ENCODE peak calls at places on chromosomes 13 and 19, in eight cellular contexts. M is left ventricle myocardium inferior, Y is lower leg skin, Z is NCI-H1436 treated with DMSO at 0.1 percent for 48 hours, U is right cardiac atrium, W is tibial nerve, A is HEK293T, S is cardiac muscle cell. L is an unnamed sample.

GRCh38 chr13:113769881-113770280 is 10.9 kb downstream of the TMEM255B start:
- DNase-seq in M (no peak), Y (no peak), Z (no peak), U (no peak), W (no peak), A (no peak), S (no peak), L (peak)

GRCh38 chr19:45153339-45154063 is 7.3 kb downstream of the NKPD1 start:
- DNase-seq in M (peak), Y (no peak), Z (no peak), U (peak), W (no peak), A (peak), S (peak), L (no peak)

GRCh38 chr13:22903925-22904324 is 276.9 kb upstream of the SGCG start:
- DNase-seq in M (no peak), Y (no peak), Z (no peak), U (no peak), W (no peak), A (no peak), S (no peak), L (no peak)

GRCh38 chr19:10270180-10270615 is 722 bp upstream of the ICAM1 start:
- DNase-seq in M (peak), Y (peak), Z (no peak), U (peak), W (peak), A (no peak), S (peak), L (no peak)

GRCh38 chr19:12722566-12723382 is 958 bp downstream of the TNPO2 start:
- DNase-seq in M (peak), Y (peak), Z (peak), U (peak), W (peak), A (peak), S (peak), L (peak)

GRCh38 chr13:86585826-86586225 is 786.6 kb upstream of the SLITRK6 start:
- DNase-seq in M (peak), Y (no peak), Z (no peak), U (peak), W (peak), A (no peak), S (peak), L (no peak)

GRCh38 chr13:105336706-105337582 is 1198.5 kb downstream of the EFNB2 start:
- DNase-seq in M (no peak), Y (no peak), Z (no peak), U (no peak), W (peak), A (no peak), S (peak), L (no peak)

GRCh38 chr19:12314553-12314952 is 18.9 kb downstream of the ZNF563 start:
- DNase-seq in M (no peak), Y (peak), Z (no peak), U (no peak), W (no peak), A (no peak), S (no peak), L (no peak)

GRCh38 chr19:980133-980998 is 3.8 kb upstream of the WDR18 start:
- DNase-seq in M (no peak), Y (no peak), Z (no peak), U (peak), W (no peak), A (no peak), S (peak), L (no peak)

GRCh38 chr13:106484755-106485193 is 50.7 kb downstream of the EFNB2 start:
- DNase-seq in M (no peak), Y (no peak), Z (no peak), U (peak), W (no peak), A (no peak), S (peak), L (no peak)

GRCh38 chr19:45494261-45494916 is 2.5 kb downstream of the RTN2 start:
- DNase-seq in M (no peak), Y (no peak), Z (no peak), U (peak), W (no peak), A (no peak), S (no peak), L (no peak)

GRCh38 chr13:29679357-29680050 is 84.0 kb upstream of the SLC7A1 start:
- DNase-seq in M (peak), Y (no peak), Z (no peak), U (peak), W (no peak), A (no peak), S (peak), L (no peak)

GRCh38 chr13:25619897-25620296 is 248.1 kb downstream of the ATP8A2 start:
- DNase-seq in M (no peak), Y (no peak), Z (no peak), U (no peak), W (no peak), A (no peak), S (no peak), L (no peak)

GRCh38 chr19:32824136-32824835 is 45.3 kb downstream of the SLC7A9 start:
- DNase-seq in M (no peak), Y (peak), Z (no peak), U (no peak), W (no peak), A (no peak), S (no peak), L (no peak)

GRCh38 chr13:21034602-21035190 is 26.7 kb downstream of the LATS2 start:
- DNase-seq in M (peak), Y (peak), Z (no peak), U (peak), W (no peak), A (no peak), S (peak), L (no peak)

GRCh38 chr13:100987993-100988392 is 313.4 kb upstream of the TMTC4 start:
- DNase-seq in M (no peak), Y (no peak), Z (no peak), U (no peak), W (no peak), A (no peak), S (no peak), L (peak)

GRCh38 chr13:114264886-114265611 is 16.4 kb upstream of the UPF3A start:
- DNase-seq in M (no peak), Y (no peak), Z (no peak), U (no peak), W (no peak), A (no peak), S (no peak), L (peak)

GRCh38 chr19:18392936-18393335 is 4.5 kb downstream of the LRRC25 start:
- DNase-seq in M (no peak), Y (no peak), Z (no peak), U (no peak), W (no peak), A (no peak), S (no peak), L (no peak)

GRCh38 chr13:75566658-75567057 is 17.1 kb downstream of the UCHL3 start:
- DNase-seq in M (no peak), Y (no peak), Z (no peak), U (no peak), W (no peak), A (no peak), S (peak), L (peak)

GRCh38 chr13:83819611-83820010 is 62.7 kb downstream of the SLITRK1 start:
- DNase-seq in M (no peak), Y (no peak), Z (no peak), U (no peak), W (no peak), A (no peak), S (no peak), L (no peak)

GRCh38 chr13:51252954-51253531 is 30.8 kb downstream of the FAM124A start:
- DNase-seq in M (no peak), Y (no peak), Z (no peak), U (no peak), W (no peak), A (no peak), S (no peak), L (no peak)

GRCh38 chr13:39144941-39145533 is 106.8 kb downstream of the NHLRC3 start:
- DNase-seq in M (peak), Y (peak), Z (no peak), U (no peak), W (peak), A (peak), S (peak), L (peak)